ENCODE peak calls at places on chromosome 16, in five cellular contexts. O, C, I, N and L are unnamed samples.

GRCh38 chr16:86952769-86953168 is 364.4 kb downstream of the C16orf95 start:
- DNase-seq in O (no peak), C (no peak), I (no peak), N (no peak), L (no peak)

GRCh38 chr16:17107450-17107849 is 363.3 kb downstream of the XYLT1 start:
- DNase-seq in O (no peak), C (no peak), I (no peak), N (no peak), L (no peak)

GRCh38 chr16:87025681-87026080 is 291.5 kb downstream of the C16orf95 start:
- DNase-seq in O (no peak), C (no peak), I (no peak), N (no peak), L (no peak)

GRCh38 chr16:86886651-86887050 is 308.3 kb downstream of the FOXL1 start:
- DNase-seq in O (no peak), C (no peak), I (no peak), N (no peak), L (no peak)

GRCh38 chr16:65024649-65025243 is 97.1 kb downstream of the CDH11 start:
- DNase-seq in O (no peak), C (no peak), I (no peak), N (no peak), L (no peak)

GRCh38 chr16:27270389-27270788 is 1.8 kb upstream of the NSMCE1 start:
- DNase-seq in O (no peak), C (no peak), I (no peak), N (no peak), L (no peak)

GRCh38 chr16:74868501-74868900 is 93.9 kb upstream of the FA2H start:
- DNase-seq in O (no peak), C (no peak), I (no peak), N (peak; percentile 76), L (no peak)

GRCh38 chr16:87644186-87644585 is 41.9 kb downstream of the JPH3 start:
- DNase-seq in O (no peak), C (no peak), I (no peak), N (no peak), L (no peak)

GRCh38 chr16:88286301-88286923 is 96.3 kb upstream of the ZNF469 start:
- DNase-seq in O (no peak), C (no peak), I (no peak), N (no peak), L (peak; percentile 22)

GRCh38 chr16:88616320-88616719 is 22.1 kb upstream of the IL17C start:
- DNase-seq in O (no peak), C (no peak), I (no peak), N (no peak), L (no peak)

GRCh38 chr16:59169168-59169567 is 435.1 kb upstream of the GOT2 start:
- DNase-seq in O (no peak), C (no peak), I (no peak), N (no peak), L (no peak)

GRCh38 chr16:31459722-31460581 is 651 bp downstream of the ARMC5 start:
- DNase-seq in O (peak; percentile 97), C (peak; percentile 96), I (peak; percentile 98), N (peak; percentile 99), L (peak; percentile 99)

GRCh38 chr16:7515543-7515942 is 182.9 kb downstream of the RBFOX1 start:
- DNase-seq in O (no peak), C (no peak), I (no peak), N (no peak), L (no peak)

GRCh38 chr16:71846443-71846842 is 667 bp downstream of the ATXN1L start:
- DNase-seq in O (peak; percentile 27), C (no peak), I (no peak), N (no peak), L (peak; percentile 37)

GRCh38 chr16:4517812-4518211 is 20.8 kb downstream of the CDIP1 start:
- DNase-seq in O (peak; percentile 77), C (no peak), I (no peak), N (peak; percentile 34), L (peak; percentile 51)

GRCh38 chr16:68762996-68763756 is 26.1 kb downstream of the CDH1 start:
- DNase-seq in O (no peak), C (no peak), I (no peak), N (no peak), L (no peak)

GRCh38 chr16:68756250-68757051 is 19.4 kb downstream of the CDH1 start:
- DNase-seq in O (no peak), C (peak; percentile 94), I (peak; percentile 98), N (no peak), L (peak; percentile 93)

GRCh38 chr16:68759062-68759461 is 22.0 kb downstream of the CDH1 start:
- DNase-seq in O (no peak), C (no peak), I (no peak), N (no peak), L (no peak)

GRCh38 chr16:68764866-68765265 is 27.8 kb downstream of the CDH1 start:
- DNase-seq in O (no peak), C (no peak), I (no peak), N (no peak), L (no peak)

DNA sequence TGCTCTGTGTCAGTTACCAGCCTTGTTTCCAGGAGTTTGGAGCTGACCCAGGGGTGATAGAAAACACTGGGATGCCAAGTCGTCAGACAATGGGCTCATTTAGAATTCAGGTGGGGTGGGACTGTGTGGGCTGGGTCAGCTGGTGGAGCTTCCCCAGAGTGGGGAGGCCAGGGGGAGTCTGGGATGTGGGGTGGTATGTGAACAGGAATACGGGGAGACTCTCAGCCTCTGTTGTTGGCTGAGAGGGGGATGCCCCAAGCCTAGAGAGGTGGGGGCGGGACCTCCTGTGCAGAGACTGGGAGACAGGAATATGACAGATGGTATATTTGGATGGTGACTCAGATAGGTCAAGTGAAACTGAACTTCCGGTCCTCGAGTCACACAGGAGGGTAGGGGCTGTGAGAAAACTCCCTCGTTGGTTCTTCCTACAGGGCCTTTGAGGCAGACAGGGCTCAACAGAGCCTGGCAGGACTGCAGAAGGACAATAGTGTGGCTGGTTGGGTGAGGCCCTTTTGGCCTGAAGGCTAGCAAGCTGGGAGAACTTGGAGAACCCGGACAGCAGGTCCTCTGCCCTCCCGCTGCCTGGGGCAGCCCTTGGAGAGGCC is 23.7 kb downstream of the CDH1 start:
- DNase-seq in O (no peak), C (peak; percentile 95), I (no peak), N (peak; percentile 87), L (peak; percentile 56)
- TF ChIP-seq JUND in O (no peak), C (peak; percentile 58), I (no peak), N (no peak), L (no peak)

GRCh38 chr16:11681977-11682654 is 13.9 kb downstream of the SNN start:
- DNase-seq in O (no peak), C (no peak), I (no peak), N (no peak), L (no peak)

GRCh38 chr16:11683140-11683539 is 14.9 kb downstream of the SNN start:
- DNase-seq in O (no peak), C (no peak), I (no peak), N (no peak), L (no peak)

GRCh38 chr16:11679941-11680911 is 12.0 kb downstream of the SNN start:
- DNase-seq in O (no peak), C (no peak), I (no peak), N (no peak), L (no peak)

GRCh38 chr16:11682655-11683096 is 14.4 kb downstream of the SNN start:
- DNase-seq in O (no peak), C (no peak), I (no peak), N (no peak), L (no peak)

DNA sequence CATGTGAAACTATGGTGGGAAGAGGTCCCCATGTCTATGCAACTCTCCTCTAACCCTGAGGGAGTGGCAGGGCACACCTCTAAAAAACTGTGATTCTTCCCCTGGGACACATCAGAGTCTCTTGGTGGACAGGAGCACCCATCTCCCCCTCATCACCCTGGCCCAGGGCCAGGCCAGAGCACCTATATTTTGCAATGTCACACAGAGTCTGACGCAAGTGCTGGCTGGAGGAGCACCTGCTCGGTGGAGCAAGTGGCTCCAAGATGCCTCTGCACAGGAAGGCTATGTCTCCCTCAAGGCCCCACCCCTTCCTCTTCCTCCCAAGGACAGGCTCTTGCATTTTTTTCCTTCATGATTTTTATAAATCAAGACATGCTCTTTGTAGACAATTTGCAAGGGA is 13.3 kb downstream of the SNN start:
- DNase-seq in O (no peak), C (no peak), I (no peak), N (no peak), L (no peak)
- TF ChIP-seq JUND in O (no peak), C (no peak), I (no peak), N (no peak), L (no peak)

DNA sequence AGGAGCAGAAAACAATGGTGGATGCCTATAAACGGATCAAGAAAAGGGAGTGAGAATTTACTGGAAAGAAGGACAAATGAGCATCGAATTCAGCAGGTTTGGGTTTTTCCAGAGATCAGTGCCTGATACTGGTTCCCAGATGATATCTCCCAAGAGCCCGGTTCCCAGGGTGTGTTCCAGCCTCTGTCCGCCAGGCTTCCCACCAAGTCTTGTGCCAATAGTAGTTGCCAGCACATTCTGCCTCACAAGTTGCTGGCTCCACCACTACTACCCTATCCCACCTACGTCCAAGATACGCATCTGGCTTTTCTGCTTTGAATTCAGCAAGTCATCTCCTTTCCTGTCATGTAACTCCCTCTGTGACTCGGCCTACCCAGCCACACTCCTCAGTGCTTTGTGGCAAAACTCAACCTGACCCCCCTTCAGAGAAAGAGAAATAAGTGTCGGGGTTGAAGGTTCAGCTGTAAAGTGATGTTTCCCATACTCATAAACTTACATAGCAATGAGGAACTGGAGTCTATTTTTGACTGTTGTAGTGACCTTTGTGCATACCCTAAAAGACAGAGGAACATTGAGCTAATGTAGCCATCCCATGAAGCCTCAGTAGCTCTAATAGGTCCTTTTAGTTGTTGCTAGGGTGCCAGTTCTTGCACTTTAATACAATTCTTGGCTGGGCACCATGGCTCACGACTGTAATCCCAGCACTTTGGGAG is 277.0 kb downstream of the IRX3 start:
- DNase-seq in O (no peak), C (no peak), I (no peak), N (no peak), L (no peak)
- TF ChIP-seq JUND in O (no peak), C (no peak), I (no peak), N (no peak), L (no peak)

GRCh38 chr16:19235478-19235877 is 50.1 kb upstream of the CLEC19A start:
- DNase-seq in O (no peak), C (no peak), I (no peak), N (no peak), L (no peak)

GRCh38 chr16:19235886-19236285 is 49.6 kb upstream of the CLEC19A start:
- DNase-seq in O (no peak), C (no peak), I (no peak), N (no peak), L (no peak)

GRCh38 chr16:19231881-19232280 is 53.6 kb upstream of the CLEC19A start:
- DNase-seq in O (no peak), C (no peak), I (no peak), N (no peak), L (no peak)

GRCh38 chr16:19230575-19230974 is 55.0 kb upstream of the CLEC19A start:
- DNase-seq in O (no peak), C (no peak), I (no peak), N (no peak), L (no peak)

GRCh38 chr16:19232988-19233387 is 52.5 kb upstream of the CLEC19A start:
- DNase-seq in O (peak; percentile 81), C (no peak), I (no peak), N (no peak), L (no peak)
- TF ChIP-seq JUND in O (no peak), C (no peak), I (no peak), N (no peak), L (no peak)

DNA sequence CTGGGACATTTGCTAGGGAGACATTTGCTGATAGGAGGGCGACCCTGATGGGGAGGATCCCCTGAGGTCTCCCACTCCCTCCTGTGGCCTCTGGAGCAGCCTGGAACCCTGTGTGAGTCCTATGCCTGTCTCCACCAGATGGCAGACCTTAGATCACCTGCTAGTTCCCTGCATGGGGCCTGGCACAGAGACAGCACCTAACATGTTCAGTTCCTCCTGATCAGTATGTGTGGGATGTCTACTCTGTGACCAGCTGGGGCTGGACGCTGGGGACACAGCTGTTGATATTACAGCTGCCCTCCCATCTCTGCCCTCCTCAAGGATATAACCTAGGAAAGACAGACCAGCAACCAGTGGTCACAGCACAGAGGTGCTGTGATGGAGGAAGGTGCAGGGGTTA is 1.1 kb upstream of the ADCY7 start:
- DNase-seq in O (peak; percentile 62), C (no peak), I (peak; percentile 33), N (peak; percentile 69), L (no peak)
- TF ChIP-seq JUND in O (no peak), C (no peak), I (no peak), N (no peak), L (no peak)